ENCODE peak calls at places on chromosome 22, in six cellular contexts. J is H1, T is HepG2, Y is K562, F is GM12878, U is A549. C is an unnamed sample.

GRCh38 chr22:45265546-45265945 is 19.2 kb upstream of the UPK3A start:
- DNase-seq in J (no peak), U (no peak), F (no peak), T (no peak), Y (no peak), C (no peak)

GRCh38 chr22:26045051-26045450 is 124.2 kb upstream of the SEZ6L start:
- DNase-seq in F (no peak), Y (no peak), T (no peak), U (no peak), J (no peak), C (no peak)

GRCh38 chr22:24845036-24845918 is 39.3 kb downstream of the SGSM1 start:
- DNase-seq in F (no peak), T (no peak), J (no peak), U (peak), Y (no peak), C (no peak)

GRCh38 chr22:44358723-44359440 is 46.1 kb upstream of the SHISAL1 start:
- DNase-seq in J (no peak), U (no peak), Y (no peak), T (no peak), F (no peak), C (no peak)

GRCh38 chr22:45455621-45456020 is 42.1 kb downstream of the RIBC2 start:
- DNase-seq in T (no peak), U (no peak), Y (no peak), F (no peak), J (no peak), C (no peak)

GRCh38 chr22:43996170-43996980 is 27.7 kb upstream of the PARVB start:
- DNase-seq in T (no peak), U (no peak), F (peak), J (no peak), Y (no peak), C (no peak)

GRCh38 chr22:33302049-33302545 is 243.9 kb upstream of the SYN3 start:
- DNase-seq in F (peak), U (peak), Y (peak), T (peak), J (peak), C (peak)

GRCh38 chr22:39306456-39307361 is 12.7 kb downstream of the RPL3 start:
- DNase-seq in U (peak), Y (peak), F (no peak), T (no peak), J (no peak), C (no peak)

GRCh38 chr22:19611590-19611989 is 87.4 kb upstream of the CLDN5 start:
- DNase-seq in Y (no peak), T (no peak), F (no peak), U (no peak), J (no peak), C (no peak)

GRCh38 chr22:31958625-31959239 is 14.4 kb downstream of the YWHAH start:
- DNase-seq in U (no peak), Y (no peak), F (no peak), J (no peak), T (no peak), C (no peak)

GRCh38 chr22:31829505-31829904 is 75.7 kb downstream of the DEPDC5 start:
- DNase-seq in J (no peak), T (peak), F (peak), Y (peak), U (peak), C (peak)

GRCh38 chr22:23156286-23156685 is 11.0 kb downstream of the RAB36 start:
- DNase-seq in J (no peak), U (no peak), Y (peak), F (no peak), T (no peak), C (no peak)

GRCh38 chr22:46719921-46720320 is 18.1 kb downstream of the CERK start:
- DNase-seq in U (no peak), F (no peak), Y (no peak), J (no peak), T (no peak), C (no peak)

GRCh38 chr22:44033689-44034088 is 9.6 kb downstream of the PARVB start:
- DNase-seq in U (no peak), Y (peak), T (no peak), J (no peak), F (no peak), C (no peak)

GRCh38 chr22:40348025-40348658 is 1.8 kb downstream of the ADSL start:
- DNase-seq in J (no peak), U (peak), F (no peak), T (peak), Y (peak), C (peak)

GRCh38 chr22:45476814-45477213 is 25.9 kb upstream of the FBLN1 start:
- DNase-seq in F (no peak), J (no peak), Y (no peak), T (peak), U (no peak), C (no peak)

GRCh38 chr22:34841321-34841901 is 224.5 kb upstream of the ISX start:
- DNase-seq in F (no peak), T (no peak), J (peak), Y (no peak), U (no peak), C (no peak)

GRCh38 chr22:43006016-43006505 is 8.9 kb downstream of the PACSIN2 start:
- DNase-seq in F (no peak), Y (no peak), T (no peak), J (no peak), U (no peak), C (no peak)

GRCh38 chr22:43846966-43847365 is 15.3 kb downstream of the SULT4A1 start:
- DNase-seq in Y (no peak), T (no peak), F (no peak), U (no peak), J (no peak), C (no peak)

GRCh38 chr22:46061431-46062231 is 84.7 kb upstream of the WNT7B start:
- DNase-seq in F (no peak), Y (no peak), J (no peak), U (no peak), T (peak), C (no peak)

GRCh38 chr22:40216041-40216756 is 38.5 kb downstream of the TNRC6B start:
- DNase-seq in J (no peak), T (no peak), Y (no peak), U (no peak), F (peak), C (no peak)

GRCh38 chr22:47836957-47837356 is 1074.5 kb downstream of the TBC1D22A start:
- DNase-seq in Y (no peak), J (no peak), F (no peak), T (no peak), U (peak), C (no peak)

GRCh38 chr22:49505337-49506009 is 322.2 kb downstream of the BRD1 start:
- DNase-seq in J (no peak), U (no peak), F (no peak), Y (no peak), T (no peak), C (no peak)

GRCh38 chr22:17826151-17826550 is 51.9 kb upstream of the BID start:
- DNase-seq in Y (no peak), F (no peak), U (no peak), J (no peak), T (no peak), C (no peak)

GRCh38 chr22:19577422-19577966 is 53.3 kb upstream of the CLDN5 start:
- DNase-seq in T (no peak), J (no peak), F (no peak), Y (peak), U (no peak), C (no peak)

GRCh38 chr22:46377566-46378498 is 42.3 kb downstream of the TRMU start:
- DNase-seq in Y (no peak), T (peak), F (no peak), J (peak), U (peak), C (peak)

GRCh38 chr22:44357962-44358553 is 45.3 kb upstream of the SHISAL1 start:
- DNase-seq in J (no peak), T (no peak), F (no peak), Y (no peak), U (no peak), C (no peak)

GRCh38 chr22:40651057-40651456 is 14.5 kb upstream of the MRTFA start:
- DNase-seq in J (no peak), U (no peak), F (no peak), Y (no peak), T (no peak), C (no peak)

GRCh38 chr22:49284931-49285330 is 542.7 kb downstream of the BRD1 start:
- DNase-seq in U (no peak), Y (no peak), J (no peak), F (no peak), T (no peak), C (no peak)

GRCh38 chr22:27791494-27792241 is 9.9 kb downstream of the MN1 start:
- DNase-seq in F (no peak), Y (no peak), J (no peak), T (no peak), U (no peak), C (no peak)

GRCh38 chr22:49969751-49970527 is 9.4 kb downstream of the PIM3 start:
- DNase-seq in Y (no peak), F (no peak), J (no peak), U (no peak), T (no peak), C (no peak)

GRCh38 chr22:46055851-46056168 is 78.8 kb upstream of the WNT7B start:
- DNase-seq in J (no peak), T (no peak), Y (no peak), F (no peak), U (no peak), C (no peak)

DNA sequence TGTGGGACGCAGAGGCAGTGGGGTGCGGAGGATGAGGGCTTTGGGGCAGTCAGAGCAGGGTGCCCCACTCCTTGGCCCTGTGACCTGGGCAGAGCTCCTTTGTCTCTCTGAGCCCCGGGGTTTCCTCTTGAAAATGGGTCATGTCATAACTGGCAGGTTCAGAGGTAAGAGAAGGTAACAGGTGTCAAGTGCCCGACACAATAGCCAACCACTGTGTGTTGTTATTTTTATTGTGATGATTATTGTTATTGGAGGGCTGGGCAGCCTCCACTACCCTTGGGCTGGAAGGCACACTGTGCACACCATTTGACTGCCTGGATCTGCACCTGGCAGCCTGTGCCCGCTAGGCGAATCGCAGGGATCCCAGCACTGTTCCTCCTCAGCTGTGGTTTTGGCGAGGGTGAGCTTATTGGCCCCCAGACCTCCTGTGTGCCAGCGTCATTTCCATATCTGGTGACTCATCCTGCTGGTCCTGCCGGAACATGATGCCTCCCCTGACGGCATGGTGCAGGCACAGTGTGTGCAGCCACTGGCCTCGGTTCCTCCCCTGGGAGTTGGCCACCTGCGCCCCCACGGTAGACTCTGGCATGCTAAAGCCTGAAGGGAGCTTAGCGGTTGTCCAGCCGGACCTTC is 15.4 kb upstream of the SOX10 start:
- DNase-seq in Y (peak), U (no peak), T (no peak), J (no peak), F (no peak), C (peak)
- TF ChIP-seq MAX in Y (no peak), U (no peak), T (no peak), J (no peak), F (no peak), C (peak)

GRCh38 chr22:36028646-36029405 is at the start of gene RBFOX2:
- DNase-seq in J (peak), T (peak), F (no peak), Y (peak), U (peak), C (peak)
- TF ChIP-seq POLR2A in J (no peak), T (peak), F (no peak), Y (peak), U (peak), C (peak)

GRCh38 chr22:29509298-29509697 is 29.3 kb downstream of the NEFH start:
- DNase-seq in T (no peak), J (no peak), U (no peak), F (no peak), Y (no peak), C (no peak)

GRCh38 chr22:29499852-29500251 is 19.8 kb downstream of the NEFH start:
- DNase-seq in U (no peak), T (no peak), F (no peak), Y (no peak), J (no peak), C (no peak)

GRCh38 chr22:29509815-29510214 is 29.8 kb downstream of the NEFH start:
- DNase-seq in Y (no peak), F (no peak), J (no peak), T (no peak), U (no peak), C (no peak)

GRCh38 chr22:29503811-29504372 is 23.9 kb downstream of the NEFH start:
- DNase-seq in T (no peak), Y (no peak), J (no peak), U (peak), F (no peak), C (no peak)
- TF ChIP-seq CEBPB in T (no peak), Y (no peak), J (no peak), U (no peak), F (no peak), C (no peak)

GRCh38 chr22:20868225-20868944 is 9.6 kb downstream of the SNAP29 start:
- DNase-seq in F (no peak), J (no peak), U (no peak), T (no peak), Y (no peak), C (no peak)

GRCh38 chr22:20866716-20867115 is 7.9 kb downstream of the SNAP29 start:
- DNase-seq in U (no peak), J (no peak), Y (peak), F (no peak), T (no peak), C (no peak)

GRCh38 chr22:20865869-20866445 is 7.2 kb downstream of the SNAP29 start:
- DNase-seq in Y (peak), J (no peak), T (no peak), F (no peak), U (no peak), C (no peak)

GRCh38 chr22:20869234-20869633 is 10.4 kb downstream of the SNAP29 start:
- DNase-seq in J (no peak), Y (no peak), U (no peak), T (no peak), F (no peak), C (no peak)

DNA sequence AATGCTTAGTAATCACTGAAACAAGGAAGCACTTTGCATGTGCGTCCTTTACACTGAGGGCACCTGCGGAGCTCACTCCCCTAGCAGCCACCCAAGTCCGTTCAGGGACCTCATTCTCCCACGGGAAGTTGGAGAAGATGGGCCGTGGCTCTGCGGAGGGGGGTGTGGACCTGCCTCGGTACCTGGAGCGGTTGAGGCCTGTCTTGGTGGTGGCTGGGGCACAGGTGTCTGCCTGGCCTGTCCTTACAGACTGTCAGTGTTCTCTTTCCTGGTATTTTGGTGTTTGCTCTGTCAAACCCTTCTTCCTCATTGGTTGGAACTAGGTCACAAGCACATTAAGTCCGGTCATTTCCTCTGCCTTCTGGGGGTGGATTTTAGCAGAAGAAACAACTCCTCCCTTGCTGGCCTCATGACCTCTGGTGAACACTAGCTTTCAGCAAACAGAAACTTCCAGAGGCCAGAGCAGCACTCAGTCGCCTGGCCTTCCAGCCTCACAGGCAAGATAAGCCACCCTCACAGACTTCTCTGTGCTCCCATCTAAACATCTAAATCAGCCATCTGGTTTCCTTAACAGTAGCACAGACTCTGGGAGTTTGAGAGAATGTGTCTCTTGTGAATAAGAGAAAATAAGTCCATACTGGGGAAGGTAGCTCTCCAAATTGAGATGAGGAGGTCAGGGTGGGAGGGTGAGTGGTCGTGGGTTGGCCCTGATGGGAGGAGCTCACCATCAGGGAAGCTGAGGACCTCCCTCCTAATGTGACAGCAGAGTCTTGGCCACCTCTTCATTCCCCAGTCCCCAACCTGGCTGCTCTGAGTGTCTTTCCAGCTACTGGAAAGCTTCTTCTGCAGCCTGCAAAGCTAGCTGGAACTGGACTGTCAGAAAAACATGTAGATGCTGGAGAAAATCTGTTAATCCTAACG is 8.6 kb downstream of the SNAP29 start:
- DNase-seq in Y (peak), J (no peak), U (no peak), T (peak), F (no peak), C (no peak)
- TF ChIP-seq MAX in Y (no peak), J (no peak), U (no peak), T (peak), F (no peak), C (no peak)

DNA sequence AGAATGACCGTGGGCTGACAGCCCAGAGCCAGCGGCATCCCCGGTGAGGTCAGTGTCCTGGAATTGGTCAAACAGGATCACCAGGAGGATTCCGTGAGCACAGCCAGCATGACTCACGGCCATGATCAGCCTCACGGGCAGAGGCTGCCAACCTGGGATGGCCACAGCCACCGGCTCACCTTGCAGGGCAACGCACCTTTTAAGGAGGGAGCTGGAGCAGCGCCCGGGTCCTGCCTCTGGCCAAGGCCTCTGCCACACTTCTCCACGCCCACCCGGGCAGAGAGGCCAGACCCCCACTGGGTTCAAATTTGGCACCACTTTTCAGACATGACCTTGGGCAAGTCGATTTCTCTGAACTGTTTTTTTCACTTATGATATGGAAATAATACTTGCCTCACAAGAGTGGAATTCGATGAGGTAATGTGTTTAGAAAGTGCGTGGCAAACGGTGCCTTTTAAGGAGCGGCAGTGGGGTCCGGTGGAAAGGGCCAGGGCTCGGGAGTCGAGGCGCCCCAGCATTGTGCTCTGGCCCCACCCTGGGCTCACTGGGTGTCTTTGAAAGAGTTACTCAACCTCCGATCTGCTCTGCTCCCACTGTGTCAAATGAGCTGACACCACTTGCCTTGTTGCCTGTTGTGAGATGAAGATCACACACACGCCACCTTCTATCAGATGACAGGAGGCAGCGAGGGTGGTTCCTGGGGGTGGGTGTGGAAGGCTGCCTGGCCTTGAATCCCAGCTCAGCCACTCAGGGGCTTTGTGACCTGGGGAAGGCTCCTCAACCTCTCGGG is 16.0 kb downstream of the TXN2 start:
- DNase-seq in U (peak), F (no peak), J (no peak), T (peak), Y (no peak), C (peak)
- TF ChIP-seq POLR2A in U (no peak), F (peak), J (no peak), T (peak), Y (no peak), C (no peak)

C was measured in HCT116.